ENCODE peak calls at places on chromosomes 3 and 15, in seven cellular contexts. J is HTR-8/SVneo, M is MCF 10A, I is colonic mucosa, U is AG09309, Z is OCI-M1, H is H7. F is an unnamed sample.

GRCh38 chr15:62901916-62902554 is 140.5 kb upstream of the TPM1 start:
- DNase-seq in J (no peak), M (peak), I (no peak), U (no peak), Z (no peak), H (no peak), F (no peak)

GRCh38 chr3:160720123-160720746 is 35.8 kb upstream of the PPM1L start:
- DNase-seq in J (no peak), M (no peak), I (no peak), U (no peak), Z (no peak), H (peak), F (no peak)

GRCh38 chr3:59017617-59017984 is 32.2 kb downstream of the CFAP20DC start:
- DNase-seq in J (no peak), M (no peak), I (no peak), U (no peak), Z (no peak), H (no peak), F (no peak)

GRCh38 chr15:25185156-25185710 is 230.4 kb downstream of the SNRPN start:
- DNase-seq in J (no peak), M (no peak), I (no peak), U (no peak), Z (no peak), H (no peak), F (no peak)

GRCh38 chr15:95131071-95131683 is 899.8 kb downstream of the MCTP2 start:
- DNase-seq in J (no peak), M (no peak), I (no peak), U (no peak), Z (peak), H (no peak), F (no peak)

GRCh38 chr3:126474498-126475410 is 937 bp downstream of the ZXDC start:
- DNase-seq in J (peak), M (peak), I (peak), U (no peak), Z (peak), H (peak), F (no peak)

GRCh38 chr3:13568515-13568995 is 19.6 kb downstream of the FBLN2 start:
- DNase-seq in J (no peak), M (no peak), I (no peak), U (no peak), Z (no peak), H (no peak), F (no peak)

GRCh38 chr3:117721866-117722265 is 1012.3 kb downstream of the TUSC7 start:
- DNase-seq in J (no peak), M (no peak), I (no peak), U (no peak), Z (no peak), H (no peak), F (no peak)

GRCh38 chr3:278300-279064 is 81.9 kb downstream of the CHL1 start:
- DNase-seq in J (no peak), M (no peak), I (no peak), U (no peak), Z (no peak), H (no peak), F (no peak)

GRCh38 chr15:76431936-76432335 is 95.4 kb downstream of the ISL2 start:
- DNase-seq in J (peak), M (no peak), I (no peak), U (no peak), Z (no peak), H (peak), F (no peak)